ENCODE peak calls at places on chromosomes 4 and X, in five cellular contexts. G is HCT116, D is mammary epithelial cell, A is neural progenitor cell, Y is DND-41. J is an unnamed sample. For H3K4me1 and H3K79me2, the result is how much of the 10 kb centered on the place peaks cover.

GRCh38 chrX:104135677-104136076 is 21.1 kb downstream of the SLC25A53 start:
- DNase-seq in D (no peak), G (no peak), A (no peak), Y (no peak), J (no peak)

GRCh38 chr4:150348079-150348478 is 233.9 kb upstream of the MAB21L2 start:
- DNase-seq in D (peak), G (peak), A (no peak), Y (no peak), J (no peak)

GRCh38 chr4:86596802-86597201 is 2.7 kb downstream of the PTPN13 start:
- DNase-seq in A (no peak), D (peak), Y (no peak), G (peak), J (no peak)

GRCh38 chr4:118032691-118033090 is 1.6 kb upstream of the NDST3 start:
- DNase-seq in D (peak), Y (peak), G (peak), A (no peak), J (no peak)

GRCh38 chr4:122731676-122732075 is 828 bp upstream of the BBS12 start:
- DNase-seq in G (no peak), Y (no peak), A (no peak), D (no peak), J (no peak)

GRCh38 chr4:120709986-120710385 is 212.5 kb downstream of the PRDM5 start:
- DNase-seq in D (peak), Y (no peak), G (no peak), A (no peak), J (no peak)

GRCh38 chr4:86380176-86380724 is 20.4 kb upstream of the MAPK10 start:
- DNase-seq in G (no peak), D (no peak), A (no peak), Y (no peak), J (no peak)

GRCh38 chr4:55854132-55854531 is 684 bp downstream of the EXOC1 start:
- DNase-seq in G (no peak), A (no peak), Y (no peak), D (no peak), J (peak)

GRCh38 chrX:97057349-97057909 is 173.7 kb downstream of the RPA4 start:
- DNase-seq in G (no peak), A (no peak), Y (no peak), D (no peak), J (no peak)

GRCh38 chr4:1400861-1401408 is 5.3 kb downstream of the NKX1-1 start:
- DNase-seq in Y (no peak), D (no peak), A (no peak), G (no peak), J (no peak)

GRCh38 chr4:158590219-158590618 is 68.5 kb downstream of the RXFP1 start:
- DNase-seq in D (no peak), G (no peak), A (no peak), Y (no peak), J (no peak)
- H2AFZ ChIP-seq in D (no peak), G (no peak), A (no peak), Y (no peak), J (no peak)

GRCh38 chr4:151692443-151692782 is 68.4 kb downstream of the GATB start:
- DNase-seq in G (no peak), A (no peak), D (no peak), Y (no peak), J (no peak)
- H3K4me1 ChIP-seq in G (under half), A (under half), D (under half), Y (under half), J (under half)

GRCh38 chrX:44938111-44938510 is 65.1 kb downstream of the KDM6A start:
- DNase-seq in A (no peak), Y (no peak), D (no peak), G (no peak), J (no peak)

GRCh38 chrX:44935172-44935571 is 62.2 kb downstream of the KDM6A start:
- DNase-seq in A (no peak), G (no peak), Y (no peak), D (no peak), J (no peak)

GRCh38 chrX:44935640-44936039 is 62.7 kb downstream of the KDM6A start:
- DNase-seq in Y (no peak), G (no peak), D (peak), A (no peak), J (no peak)

GRCh38 chrX:44943007-44943406 is 70.0 kb downstream of the KDM6A start:
- DNase-seq in Y (no peak), D (no peak), A (no peak), G (no peak), J (no peak)

DNA sequence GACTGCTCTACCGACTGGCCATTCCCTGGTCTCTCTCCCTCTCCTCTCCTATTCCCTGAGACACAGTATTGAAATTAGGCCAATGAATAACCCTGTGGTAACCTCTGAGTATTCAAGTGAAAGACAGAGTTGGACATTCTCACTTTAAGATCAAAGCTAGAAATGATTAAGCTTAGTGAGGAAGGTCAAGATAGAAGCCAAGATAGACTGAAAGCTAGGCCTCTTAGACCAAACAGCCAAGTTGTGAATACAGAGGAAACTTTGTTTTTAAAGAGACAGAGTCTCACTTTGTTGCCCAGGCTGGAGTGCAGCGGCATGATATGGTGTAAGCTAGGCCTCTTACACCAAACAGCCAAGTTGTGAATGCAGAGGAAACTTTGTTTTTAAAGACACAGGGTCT is 64.6 kb downstream of the KDM6A start:
- DNase-seq in A (no peak), Y (no peak), G (no peak), D (no peak), J (no peak)
- H3K79me2 ChIP-seq in A (half or more), Y (half or more), G (half or more), D (half or more), J (half or more)

GRCh38 chr4:132587626-132588025 is 561.5 kb upstream of the PCDH10 start:
- DNase-seq in Y (no peak), A (no peak), G (no peak), D (no peak), J (no peak)

GRCh38 chr4:132592340-132592739 is 556.8 kb upstream of the PCDH10 start:
- DNase-seq in Y (no peak), A (no peak), D (no peak), G (no peak), J (no peak)

GRCh38 chr4:132596186-132596585 is 552.9 kb upstream of the PCDH10 start:
- DNase-seq in A (no peak), D (no peak), Y (no peak), G (no peak), J (no peak)

GRCh38 chr4:132593717-132594400 is 555.2 kb upstream of the PCDH10 start:
- DNase-seq in G (no peak), A (no peak), Y (no peak), D (peak), J (no peak)

GRCh38 chr4:132592850-132593249 is 556.2 kb upstream of the PCDH10 start:
- DNase-seq in G (no peak), A (no peak), Y (no peak), D (no peak), J (no peak)
- H2AFZ ChIP-seq in G (no peak), A (no peak), Y (no peak), D (no peak), J (no peak)

J was measured in OCI-LY7.